ENCODE peak calls at places on chromosomes 16 and 17, in four cellular contexts. B is naive thymus-derived CD8-positive, alpha-beta T cell; O is astrocyte of the hippocampus; C is stimulated activated CD4-positive, alpha-beta T cell treated with anti-CD3 and anti-CD28 coated beads, Interleukin-1b, Interleukin-23, amount 100 ng/mL, for 48 hours. G is an unnamed sample.

GRCh38 chr16:4892356-4893102 is 44.4 kb downstream of the PPL start:
- DNase-seq in B (no peak), O (peak; percentile 53), C (no peak), G (no peak)

GRCh38 chr17:40615295-40615988 is 32.2 kb downstream of the SMARCE1 start:
- DNase-seq in B (peak; percentile 67), O (peak; percentile 50), C (no peak), G (peak; percentile 38)

GRCh38 chr17:66309793-66310192 is 7.4 kb downstream of the PRKCA start:
- DNase-seq in B (no peak), O (peak; percentile 69), C (no peak), G (no peak)

GRCh38 chr17:65785109-65785508 is 223.7 kb upstream of the AXIN2 start:
- DNase-seq in B (no peak), O (peak; percentile 91), C (no peak), G (peak; percentile 91)

GRCh38 chr16:82767198-82767597 is 140.4 kb downstream of the CDH13 start:
- DNase-seq in B (no peak), O (no peak), C (no peak), G (no peak)

GRCh38 chr16:27402964-27403600 is 1.1 kb downstream of the IL21R start:
- DNase-seq in B (peak; percentile 24), O (no peak), C (peak; percentile 67), G (no peak)

GRCh38 chr16:77169650-77170236 is 21.2 kb upstream of the MON1B start:
- DNase-seq in B (no peak), O (peak; percentile 53), C (peak; percentile 46), G (no peak)

GRCh38 chr17:30225919-30226553 is 9.5 kb downstream of the SLC6A4 start:
- DNase-seq in B (no peak), O (no peak), C (no peak), G (no peak)

GRCh38 chr17:41464682-41465081 is 2.5 kb downstream of the KRT32 start:
- DNase-seq in B (no peak), O (peak; percentile 98), C (no peak), G (peak; percentile 62)

GRCh38 chr16:30983289-30983889 is 1.6 kb upstream of the HSD3B7 start:
- DNase-seq in B (no peak), O (no peak), C (no peak), G (no peak)

GRCh38 chr17:69870091-69870530 is 204.9 kb upstream of the KCNJ16 start:
- DNase-seq in B (no peak), O (peak; percentile 86), C (no peak), G (no peak)

GRCh38 chr17:57954421-57955182 is 610 bp downstream of the CUEDC1 start:
- DNase-seq in B (no peak), O (peak; percentile 88), C (no peak), G (no peak)

GRCh38 chr16:86251682-86252081 is 258.6 kb upstream of the FOXF1 start:
- DNase-seq in B (no peak), O (no peak), C (no peak), G (no peak)

GRCh38 chr16:65737831-65738230 is 616.0 kb upstream of the CDH11 start:
- DNase-seq in B (no peak), O (no peak), C (no peak), G (no peak)

G was measured in LNCaP clone FGC.